ENCODE peak calls at places on chromosome 15, in four cellular contexts. L is ovary, C is choroid plexus epithelial cell, H is OCI-LY7. N is an unnamed sample.
A peak's percentile ranks its signal among the peaks of the same experiment; 100 is the strongest.

GRCh38 chr15:61621146-61621545 is 392.0 kb upstream of the RORA start:
- DNase-seq in L (no peak), H (peak; percentile 1), C (peak; percentile 37), N (no peak)

GRCh38 chr15:52097176-52097575 is 15.4 kb downstream of the BCL2L10 start:
- DNase-seq in C (peak; percentile 62), L (no peak), H (no peak), N (peak; percentile 27)

GRCh38 chr15:63630036-63630751 is 33.0 kb downstream of the FBXL22 start:
- DNase-seq in L (no peak), H (no peak), C (no peak), N (no peak)

GRCh38 chr15:58229297-58229768 is 91.2 kb downstream of the AQP9 start:
- DNase-seq in H (no peak), C (peak; percentile 23), L (no peak), N (no peak)

GRCh38 chr15:89171136-89172072 is 50.0 kb downstream of the RLBP1 start:
- DNase-seq in L (no peak), H (peak; percentile 14), C (peak; percentile 66), N (peak; percentile 51)

GRCh38 chr15:51931638-51932037 is 39.9 kb downstream of the LEO1 start:
- DNase-seq in C (peak; percentile 26), L (no peak), H (no peak), N (peak; percentile 9)

GRCh38 chr15:83653639-83654378 is at the start of gene ADAMTSL3:
- DNase-seq in C (peak; percentile 41), L (peak; percentile 78), H (no peak), N (peak; percentile 39)

GRCh38 chr15:68616397-68616796 is 37.6 kb downstream of the CORO2B start:
- DNase-seq in L (no peak), C (no peak), H (no peak), N (no peak)

GRCh38 chr15:101182215-101182614 is 69.6 kb downstream of the CHSY1 start:
- DNase-seq in C (no peak), L (no peak), H (no peak), N (no peak)

GRCh38 chr15:32790352-32790999 is 72.7 kb downstream of the GREM1 start:
- DNase-seq in L (no peak), H (no peak), C (peak; percentile 82), N (peak; percentile 50)

GRCh38 chr15:60070838-60071493 is 66.9 kb downstream of the FOXB1 start:
- DNase-seq in C (peak; percentile 76), L (no peak), H (no peak), N (peak; percentile 89)

GRCh38 chr15:96553931-96554330 is 223.4 kb downstream of the NR2F2 start:
- DNase-seq in L (no peak), C (no peak), H (no peak), N (no peak)

GRCh38 chr15:85412956-85413854 is 32.8 kb downstream of the AKAP13 start:
- DNase-seq in L (no peak), H (peak; percentile 90), C (peak; percentile 95), N (peak; percentile 76)

GRCh38 chr15:101159096-101159935 is 92.5 kb downstream of the CHSY1 start:
- DNase-seq in C (peak; percentile 44), L (no peak), H (no peak), N (no peak)

GRCh38 chr15:32861741-32862140 is 143.9 kb downstream of the GREM1 start:
- DNase-seq in H (no peak), L (peak; percentile 68), C (peak; percentile 93), N (peak; percentile 73)

GRCh38 chr15:66169023-66169422 is 84.5 kb downstream of the MEGF11 start:
- DNase-seq in L (no peak), C (no peak), H (peak; percentile 92), N (no peak)

GRCh38 chr15:84819291-84819768 is 2.2 kb downstream of the ALPK3 start:
- DNase-seq in H (no peak), C (no peak), L (no peak), N (no peak)

DNA sequence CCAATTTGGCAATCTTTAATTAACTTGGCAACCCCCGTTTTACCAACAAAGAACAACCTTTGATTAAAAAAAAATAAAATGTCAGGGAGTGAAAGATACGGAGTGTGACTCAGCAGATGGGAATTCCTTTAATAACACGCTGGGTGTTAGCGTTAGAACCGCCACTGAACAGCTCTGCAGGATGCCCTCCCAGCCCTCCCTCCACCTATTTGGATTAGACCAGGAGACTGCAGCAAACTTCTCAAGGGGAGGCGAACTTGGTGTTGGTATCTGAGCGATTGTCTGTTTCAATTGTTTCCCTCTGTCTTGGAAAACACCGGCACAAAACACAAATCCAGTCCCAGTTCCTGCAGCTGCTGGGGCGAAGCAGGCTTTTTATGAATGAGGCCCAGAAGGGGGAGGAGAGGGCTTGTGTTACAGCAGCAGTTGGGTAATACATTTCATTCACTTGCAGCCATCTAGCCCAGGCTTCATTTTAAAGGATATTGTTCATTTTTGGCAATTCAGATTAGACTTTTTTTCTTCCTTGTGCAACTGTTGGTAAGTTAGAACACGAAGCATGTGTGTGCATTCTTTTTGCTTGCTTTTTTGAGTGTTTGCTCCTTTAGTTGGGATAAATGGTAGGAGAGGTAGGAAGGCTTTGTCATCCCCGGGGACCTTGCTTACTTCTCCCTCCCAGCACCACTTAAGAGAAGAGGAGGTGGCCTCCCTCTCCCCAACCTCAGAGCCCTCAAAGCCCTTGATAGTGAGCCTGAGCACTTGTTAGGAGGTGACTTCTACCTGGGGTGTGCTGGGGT is 152.3 kb downstream of the IGF1R start:
- DNase-seq in C (peak; percentile 92), H (no peak), L (no peak), N (peak; percentile 96)
- H3K4me3 ChIP-seq in C (peak overlapping the region; percentile 18), H (no peak overlapping the region), L (no peak overlapping the region), N (peak overlapping the region; percentile 23)

GRCh38 chr15:87907676-87908446 is 348.7 kb downstream of the NTRK3 start:
- DNase-seq in H (no peak), C (no peak), L (no peak), N (no peak)

GRCh38 chr15:87896926-87897325 is 359.6 kb downstream of the NTRK3 start:
- DNase-seq in H (no peak), L (no peak), C (no peak), N (no peak)

GRCh38 chr15:87906444-87906843 is 350.1 kb downstream of the NTRK3 start:
- DNase-seq in H (no peak), L (no peak), C (no peak), N (no peak)

GRCh38 chr15:87902772-87903388 is 353.7 kb downstream of the NTRK3 start:
- DNase-seq in L (no peak), C (no peak), H (no peak), N (no peak)
- TF ChIP-seq CTCF in L (no peak), C (no peak), H (no peak), N (no peak)

GRCh38 chr15:36882487-36883108 is 217.8 kb downstream of the MEIS2 start:
- DNase-seq in C (no peak), L (no peak), H (no peak), N (no peak)
- H3K4me3 ChIP-seq in C (no peak overlapping the region), L (peak overlapping the region; percentile 36), H (no peak overlapping the region), N (peak overlapping the region; percentile 15)

GRCh38 chr15:98272586-98272985 is 312.1 kb downstream of the ARRDC4 start:
- DNase-seq in C (no peak), L (no peak), H (no peak), N (no peak)
- TF ChIP-seq CTCF in C (no peak), L (no peak), H (no peak), N (no peak)

GRCh38 chr15:80606571-80606970 is 88.5 kb upstream of the ABHD17C start:
- DNase-seq in C (no peak), L (no peak), H (no peak), N (no peak)

GRCh38 chr15:80607288-80607980 is 87.7 kb upstream of the ABHD17C start:
- DNase-seq in C (no peak), H (no peak), L (no peak), N (no peak)

GRCh38 chr15:80601256-80601655 is 93.9 kb upstream of the ABHD17C start:
- DNase-seq in C (no peak), L (no peak), H (no peak), N (no peak)

GRCh38 chr15:80605591-80606150 is 89.4 kb upstream of the ABHD17C start:
- DNase-seq in H (no peak), L (no peak), C (no peak), N (no peak)

DNA sequence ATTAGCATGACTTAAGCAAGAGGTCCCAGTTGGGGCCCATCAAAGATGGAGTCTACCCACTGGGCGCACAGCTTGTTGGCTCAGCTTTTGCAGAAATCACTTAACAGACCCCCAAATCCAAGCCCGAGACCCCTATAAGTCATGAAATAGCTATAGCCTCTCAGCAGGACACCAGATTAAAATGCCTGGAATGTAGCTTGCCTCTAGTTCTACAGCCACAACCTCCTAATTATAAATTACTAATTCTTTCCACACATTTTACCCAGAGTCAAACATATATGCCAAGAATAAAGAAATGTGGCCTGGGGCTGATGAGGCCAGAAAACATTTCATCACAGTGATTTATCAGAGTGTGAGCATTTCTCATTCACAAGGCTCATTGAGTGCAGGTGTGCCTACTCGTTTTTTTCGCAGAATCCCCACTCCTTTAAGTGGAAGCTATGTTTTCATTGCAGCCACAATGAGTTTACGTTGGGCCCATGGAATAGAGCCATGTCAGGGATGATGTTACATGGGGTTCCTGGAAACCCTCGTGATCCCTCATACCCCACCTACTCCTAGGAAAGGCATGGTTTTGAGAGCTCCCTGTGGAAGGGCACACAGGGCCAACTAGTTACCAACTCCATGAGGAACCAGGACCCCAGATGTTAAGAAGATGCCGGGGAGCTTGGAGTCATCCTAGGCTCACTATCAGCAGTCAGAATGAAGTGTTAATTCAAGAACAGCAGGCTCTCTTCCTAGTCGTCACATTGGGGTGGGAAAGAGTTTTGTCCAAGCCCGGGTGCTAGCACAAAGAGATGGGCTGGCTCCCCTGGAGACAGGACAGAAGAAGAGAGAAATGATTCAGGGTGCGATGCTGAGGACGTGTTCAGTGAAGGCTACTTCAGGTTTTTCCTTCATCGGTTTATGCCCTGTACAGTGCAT is 90.3 kb upstream of the ABHD17C start:
- DNase-seq in H (no peak), C (no peak), L (no peak), N (no peak)
- H3K4me3 ChIP-seq in H (no peak overlapping the region), C (no peak overlapping the region), L (no peak overlapping the region), N (no peak overlapping the region)

GRCh38 chr15:50886139-50886467 is 22.4 kb upstream of the AP4E1 start:
- DNase-seq in L (no peak), C (no peak), H (no peak), N (no peak)
- TF ChIP-seq CTCF in L (no peak), C (no peak), H (peak; percentile 22), N (no peak)